ENCODE peak calls at places on chromosomes 4 and X, in ten cellular contexts. J, S, D, T, I, F, R, Z, A and C are unnamed samples.

GRCh38 chrX:9662148-9662547 is 103.5 kb downstream of the GPR143 start:
- DNase-seq in J (peak), S (no peak), D (no peak), T (no peak), I (no peak), F (no peak), R (no peak), Z (no peak), A (no peak), C (no peak)

GRCh38 chr4:122777846-122778501 is 45.5 kb downstream of the BBS12 start:
- DNase-seq in J (peak), S (no peak), D (no peak), T (no peak), I (no peak), F (no peak), R (no peak), Z (no peak), A (no peak), C (no peak)

GRCh38 chr4:143641406-143641805 is 59.1 kb downstream of the FREM3 start:
- DNase-seq in J (no peak), S (no peak), D (no peak), T (no peak), I (no peak), F (no peak), R (no peak), Z (no peak), A (no peak), C (no peak)

GRCh38 chr4:152972821-152973613 is 36.9 kb downstream of the FHDC1 start:
- DNase-seq in J (peak), S (no peak), D (peak), T (no peak), I (no peak), F (no peak), R (no peak), Z (no peak), A (no peak), C (no peak)

GRCh38 chr4:3533421-3533820 is 1.2 kb upstream of the LRPAP1 start:
- DNase-seq in J (no peak), S (no peak), D (no peak), T (no peak), I (no peak), F (no peak), R (no peak), Z (no peak), A (no peak), C (no peak)

GRCh38 chr4:139913398-139913990 is 240.5 kb downstream of the MAML3 start:
- DNase-seq in J (no peak), S (no peak), D (no peak), T (no peak), I (no peak), F (no peak), R (no peak), Z (no peak), A (no peak), C (no peak)

GRCh38 chr4:124177647-124178425 is 534.7 kb downstream of the ANKRD50 start:
- DNase-seq in J (peak), S (no peak), D (peak), T (no peak), I (no peak), F (no peak), R (no peak), Z (no peak), A (no peak), C (no peak)

GRCh38 chrX:34371740-34372139 is 239.6 kb upstream of the FAM47A start:
- DNase-seq in J (no peak), S (no peak), D (peak), T (no peak), I (no peak), F (no peak), R (no peak), Z (no peak), A (no peak), C (no peak)

GRCh38 chr4:145815626-145816025 is 123.0 kb downstream of the ZNF827 start:
- DNase-seq in J (no peak), S (no peak), D (no peak), T (no peak), I (no peak), F (no peak), R (no peak), Z (no peak), A (no peak), C (no peak)

GRCh38 chr4:7857238-7857701 is 82.4 kb downstream of the AFAP1 start:
- DNase-seq in J (peak), S (no peak), D (peak), T (no peak), I (no peak), F (no peak), R (no peak), Z (no peak), A (no peak), C (no peak)

GRCh38 chr4:5757536-5757935 is 46.5 kb downstream of the EVC start:
- DNase-seq in J (no peak), S (no peak), D (no peak), T (no peak), I (no peak), F (no peak), R (no peak), Z (no peak), A (no peak), C (no peak)

GRCh38 chr4:1720163-1720983 is 750 bp downstream of the TMEM129 start:
- DNase-seq in J (no peak), S (peak), D (peak), T (no peak), I (peak), F (no peak), R (no peak), Z (no peak), A (peak), C (no peak)

GRCh38 chr4:103721251-103721650 is 1.5 kb upstream of the TACR3 start:
- DNase-seq in J (no peak), S (no peak), D (peak), T (no peak), I (no peak), F (no peak), R (no peak), Z (no peak), A (no peak), C (no peak)

GRCh38 chr4:176333076-176333475 is 13.3 kb downstream of the SPCS3 start:
- DNase-seq in J (no peak), S (no peak), D (no peak), T (no peak), I (no peak), F (no peak), R (no peak), Z (no peak), A (no peak), C (no peak)

GRCh38 chr4:2040391-2041233 is 18.5 kb upstream of the NAT8L start:
- DNase-seq in J (no peak), S (no peak), D (no peak), T (no peak), I (no peak), F (no peak), R (no peak), Z (no peak), A (peak), C (no peak)

GRCh38 chr4:41882622-41883347 is 52.4 kb upstream of the TMEM33 start:
- DNase-seq in J (peak), S (no peak), D (no peak), T (no peak), I (no peak), F (no peak), R (peak), Z (no peak), A (peak), C (no peak)

GRCh38 chr4:152308925-152309324 is 227.0 kb downstream of the FBXW7 start:
- DNase-seq in J (no peak), S (no peak), D (no peak), T (no peak), I (no peak), F (no peak), R (no peak), Z (no peak), A (no peak), C (no peak)

GRCh38 chr4:29539226-29539625 is 1180.9 kb upstream of the PCDH7 start:
- DNase-seq in J (no peak), S (no peak), D (no peak), T (no peak), I (no peak), F (no peak), R (no peak), Z (no peak), A (no peak), C (no peak)

GRCh38 chrX:24305905-24306304 is 8.0 kb downstream of the SUPT20HL2 start:
- DNase-seq in J (no peak), S (no peak), D (no peak), T (no peak), I (no peak), F (no peak), R (no peak), Z (no peak), A (no peak), C (no peak)

GRCh38 chrX:51569561-51569960 is 49.2 kb downstream of the CENPVL3 start:
- DNase-seq in J (no peak), S (no peak), D (no peak), T (no peak), I (no peak), F (no peak), R (no peak), Z (no peak), A (no peak), C (no peak)

GRCh38 chr4:184907216-184907615 is 81.4 kb upstream of the ACSL1 start:
- DNase-seq in J (no peak), S (no peak), D (no peak), T (no peak), I (no peak), F (no peak), R (no peak), Z (no peak), A (no peak), C (no peak)

GRCh38 chrX:136586386-136586785 is 54.4 kb downstream of the VGLL1 start:
- DNase-seq in J (no peak), S (no peak), D (peak), T (no peak), I (no peak), F (no peak), R (no peak), Z (peak), A (no peak), C (no peak)

GRCh38 chr4:183760326-183760725 is 101.2 kb downstream of the TRAPPC11 start:
- DNase-seq in J (no peak), S (no peak), D (no peak), T (no peak), I (no peak), F (no peak), R (no peak), Z (no peak), A (no peak), C (no peak)

GRCh38 chr4:7224001-7224400 is 31.7 kb downstream of the SORCS2 start:
- DNase-seq in J (no peak), S (no peak), D (no peak), T (no peak), I (no peak), F (no peak), R (no peak), Z (no peak), A (no peak), C (no peak)

GRCh38 chr4:6250235-6250983 is 19.2 kb upstream of the WFS1 start:
- DNase-seq in J (peak), S (no peak), D (peak), T (no peak), I (peak), F (no peak), R (peak), Z (no peak), A (peak), C (no peak)

GRCh38 chr4:133581971-133582619 is 433.0 kb downstream of the PCDH10 start:
- DNase-seq in J (no peak), S (no peak), D (peak), T (no peak), I (no peak), F (no peak), R (no peak), Z (no peak), A (no peak), C (no peak)

GRCh38 chr4:32624943-32625603 is 1904.9 kb downstream of the PCDH7 start:
- DNase-seq in J (no peak), S (no peak), D (no peak), T (no peak), I (no peak), F (no peak), R (no peak), Z (no peak), A (no peak), C (no peak)

GRCh38 chrX:13357925-13358324 is 38.1 kb upstream of the ATXN3L start:
- DNase-seq in J (no peak), S (no peak), D (no peak), T (no peak), I (no peak), F (no peak), R (no peak), Z (no peak), A (no peak), C (no peak)

GRCh38 chrX:101219840-101220191 is 230 bp downstream of the DRP2 start:
- DNase-seq in J (no peak), S (no peak), D (no peak), T (no peak), I (no peak), F (no peak), R (peak), Z (no peak), A (no peak), C (no peak)